ENCODE peak calls at places on chromosome 9, in four cellular contexts. One of them, this sample, is unnamed.

GRCh38 chr9:114771901-114772300 is 33.9 kb downstream of the TNFSF15 start:
- DNase-seq in HS-27A: no peak
- DNase-seq in activated T-cell treated with anti-CD3 and anti-CD28 coated beads for 1 hour: no peak
- DNase-seq in T-helper 2 cell: no peak
- DNase-seq in this sample: no peak

GRCh38 chr9:135804588-135805421 is 102.5 kb downstream of the CAMSAP1 start:
- DNase-seq in HS-27A: no peak
- DNase-seq in activated T-cell treated with anti-CD3 and anti-CD28 coated beads for 1 hour: no peak
- DNase-seq in T-helper 2 cell: no peak
- DNase-seq in this sample: no peak

GRCh38 chr9:92617195-92617813 is 52.6 kb downstream of the IPPK start:
- DNase-seq in HS-27A: no peak
- DNase-seq in T-helper 2 cell: no peak
- DNase-seq in activated T-cell treated with anti-CD3 and anti-CD28 coated beads for 1 hour: no peak
- DNase-seq in this sample: no peak

GRCh38 chr9:135905380-135906282 is 1.7 kb downstream of the CAMSAP1 start:
- DNase-seq in HS-27A: no peak
- DNase-seq in activated T-cell treated with anti-CD3 and anti-CD28 coated beads for 1 hour: no peak
- DNase-seq in T-helper 2 cell: peak; percentile 72
- DNase-seq in this sample: no peak

GRCh38 chr9:116572095-116572748 is 114.9 kb upstream of the TRIM32 start:
- DNase-seq in activated T-cell treated with anti-CD3 and anti-CD28 coated beads for 1 hour: no peak
- DNase-seq in T-helper 2 cell: no peak
- DNase-seq in HS-27A: no peak
- DNase-seq in this sample: no peak

GRCh38 chr9:135287627-135288026 is 192.0 kb upstream of the PPP1R26 start:
- DNase-seq in T-helper 2 cell: no peak
- DNase-seq in HS-27A: no peak
- DNase-seq in activated T-cell treated with anti-CD3 and anti-CD28 coated beads for 1 hour: no peak
- DNase-seq in this sample: no peak

GRCh38 chr9:113707953-113708695 is 168.0 kb upstream of the ZNF618 start:
- DNase-seq in HS-27A: no peak
- DNase-seq in activated T-cell treated with anti-CD3 and anti-CD28 coated beads for 1 hour: no peak
- DNase-seq in T-helper 2 cell: no peak
- DNase-seq in this sample: no peak

GRCh38 chr9:109558718-109559151 is 60.6 kb upstream of the PTPN3 start:
- DNase-seq in T-helper 2 cell: no peak
- DNase-seq in HS-27A: no peak
- DNase-seq in activated T-cell treated with anti-CD3 and anti-CD28 coated beads for 1 hour: no peak
- DNase-seq in this sample: no peak

GRCh38 chr9:2015581-2016410 is 649 bp downstream of the SMARCA2 start:
- DNase-seq in HS-27A: no peak
- DNase-seq in T-helper 2 cell: peak; percentile 32
- DNase-seq in activated T-cell treated with anti-CD3 and anti-CD28 coated beads for 1 hour: peak; percentile 41
- DNase-seq in this sample: peak; percentile 18

GRCh38 chr9:128098936-128099931 is 28.3 kb downstream of the PTGES2 start:
- DNase-seq in activated T-cell treated with anti-CD3 and anti-CD28 coated beads for 1 hour: no peak
- DNase-seq in T-helper 2 cell: no peak
- DNase-seq in HS-27A: peak; percentile 40
- DNase-seq in this sample: no peak

GRCh38 chr9:137136261-137136925 is 2.6 kb upstream of the GRIN1 start:
- DNase-seq in T-helper 2 cell: no peak
- DNase-seq in HS-27A: no peak
- DNase-seq in activated T-cell treated with anti-CD3 and anti-CD28 coated beads for 1 hour: no peak
- DNase-seq in this sample: no peak

GRCh38 chr9:20048437-20048836 is 259.6 kb upstream of the SLC24A2 start:
- DNase-seq in HS-27A: no peak
- DNase-seq in T-helper 2 cell: no peak
- DNase-seq in activated T-cell treated with anti-CD3 and anti-CD28 coated beads for 1 hour: no peak
- DNase-seq in this sample: no peak

GRCh38 chr9:92974696-92975451 is 27.6 kb downstream of the FGD3 start:
- DNase-seq in T-helper 2 cell: no peak
- DNase-seq in HS-27A: no peak
- DNase-seq in activated T-cell treated with anti-CD3 and anti-CD28 coated beads for 1 hour: no peak
- DNase-seq in this sample: no peak

GRCh38 chr9:133768859-133769510 is 30.8 kb upstream of the SARDH start:
- DNase-seq in activated T-cell treated with anti-CD3 and anti-CD28 coated beads for 1 hour: no peak
- DNase-seq in T-helper 2 cell: no peak
- DNase-seq in HS-27A: no peak
- DNase-seq in this sample: no peak

GRCh38 chr9:89353989-89354388 is 35.7 kb downstream of the SECISBP2 start:
- DNase-seq in HS-27A: no peak
- DNase-seq in activated T-cell treated with anti-CD3 and anti-CD28 coated beads for 1 hour: no peak
- DNase-seq in T-helper 2 cell: no peak
- DNase-seq in this sample: no peak

GRCh38 chr9:103104101-103104500 is 109.0 kb downstream of the CYLC2 start:
- DNase-seq in T-helper 2 cell: no peak
- DNase-seq in activated T-cell treated with anti-CD3 and anti-CD28 coated beads for 1 hour: no peak
- DNase-seq in HS-27A: no peak
- DNase-seq in this sample: no peak

GRCh38 chr9:127177221-127177620 is 54.8 kb upstream of the ANGPTL2 start:
- DNase-seq in T-helper 2 cell: no peak
- DNase-seq in activated T-cell treated with anti-CD3 and anti-CD28 coated beads for 1 hour: no peak
- DNase-seq in HS-27A: no peak
- DNase-seq in this sample: no peak

GRCh38 chr9:69546265-69546664 is 125.9 kb downstream of the APBA1 start:
- DNase-seq in T-helper 2 cell: no peak
- DNase-seq in HS-27A: no peak
- DNase-seq in activated T-cell treated with anti-CD3 and anti-CD28 coated beads for 1 hour: no peak
- DNase-seq in this sample: no peak

GRCh38 chr9:16146661-16147060 is 593.8 kb downstream of the CCDC171 start:
- DNase-seq in activated T-cell treated with anti-CD3 and anti-CD28 coated beads for 1 hour: no peak
- DNase-seq in HS-27A: no peak
- DNase-seq in T-helper 2 cell: no peak
- DNase-seq in this sample: no peak

GRCh38 chr9:135183069-135183468 is 95.6 kb downstream of the OLFM1 start:
- DNase-seq in HS-27A: no peak
- DNase-seq in activated T-cell treated with anti-CD3 and anti-CD28 coated beads for 1 hour: no peak
- DNase-seq in T-helper 2 cell: no peak
- DNase-seq in this sample: no peak

GRCh38 chr9:129027685-129028191 is 393 bp downstream of the SH3GLB2 start:
- DNase-seq in T-helper 2 cell: no peak
- DNase-seq in HS-27A: no peak
- DNase-seq in activated T-cell treated with anti-CD3 and anti-CD28 coated beads for 1 hour: peak; percentile 58
- DNase-seq in this sample: no peak

GRCh38 chr9:104073770-104074133 is 20.4 kb upstream of the SMC2 start:
- DNase-seq in T-helper 2 cell: no peak
- DNase-seq in HS-27A: no peak
- DNase-seq in activated T-cell treated with anti-CD3 and anti-CD28 coated beads for 1 hour: no peak
- DNase-seq in this sample: no peak

GRCh38 chr9:107478805-107479204 is 10.8 kb downstream of the KLF4 start:
- DNase-seq in HS-27A: no peak
- DNase-seq in T-helper 2 cell: no peak
- DNase-seq in activated T-cell treated with anti-CD3 and anti-CD28 coated beads for 1 hour: no peak
- DNase-seq in this sample: no peak

GRCh38 chr9:101359679-101360078 is 25.1 kb downstream of the BAAT start:
- DNase-seq in HS-27A: no peak
- DNase-seq in T-helper 2 cell: no peak
- DNase-seq in activated T-cell treated with anti-CD3 and anti-CD28 coated beads for 1 hour: no peak
- DNase-seq in this sample: no peak

GRCh38 chr9:91426123-91426745 is 2.6 kb upstream of the NFIL3 start:
- DNase-seq in activated T-cell treated with anti-CD3 and anti-CD28 coated beads for 1 hour: no peak
- DNase-seq in HS-27A: no peak
- DNase-seq in T-helper 2 cell: no peak
- DNase-seq in this sample: no peak

GRCh38 chr9:115694991-115695390 is 458.6 kb upstream of the PAPPA start:
- DNase-seq in T-helper 2 cell: no peak
- DNase-seq in activated T-cell treated with anti-CD3 and anti-CD28 coated beads for 1 hour: no peak
- DNase-seq in HS-27A: no peak
- DNase-seq in this sample: no peak

This sample was measured in DMS 273 treated with DMSO at 0.1 percent for 48 hours.